ENCODE peak calls at places on chromosomes 5 and 9, in four cellular contexts. M, W, A and L are unnamed samples.

GRCh38 chr5:40066616-40067015 is 613.1 kb upstream of the PTGER4 start:
- DNase-seq in W (no peak), A (no peak), M (no peak), L (no peak)

GRCh38 chr5:98464737-98465330 is 308.6 kb upstream of the RGMB start:
- DNase-seq in M (no peak), W (no peak), A (no peak), L (no peak)

GRCh38 chr5:14914603-14915277 is 43.2 kb upstream of the ANKH start:
- DNase-seq in W (no peak), M (no peak), A (peak), L (no peak)

GRCh38 chr5:377326-377981 is 55.9 kb downstream of the AHRR start:
- DNase-seq in M (no peak), W (no peak), A (no peak), L (peak)

GRCh38 chr9:84397151-84397728 is 56.7 kb upstream of the SLC28A3 start:
- DNase-seq in W (peak), M (peak), A (peak), L (peak)

GRCh38 chr5:67028371-67028770 is 168.2 kb downstream of the CD180 start:
- DNase-seq in A (no peak), W (no peak), M (no peak), L (no peak)

GRCh38 chr9:91775011-91775707 is 174.9 kb downstream of the ROR2 start:
- DNase-seq in W (peak), M (peak), A (peak), L (peak)

GRCh38 chr5:66738136-66738535 is 141.9 kb downstream of the MAST4 start:
- DNase-seq in W (no peak), A (no peak), M (no peak), L (no peak)

GRCh38 chr9:128887914-128888350 is 6.0 kb downstream of the LRRC8A start:
- DNase-seq in M (peak), A (peak), W (no peak), L (no peak)

GRCh38 chr5:6780802-6781391 is 67.7 kb downstream of the TENT4A start:
- DNase-seq in W (no peak), A (no peak), M (peak), L (no peak)

GRCh38 chr5:80136751-80137272 is 101.7 kb downstream of the THBS4 start:
- DNase-seq in W (no peak), A (no peak), M (no peak), L (no peak)

GRCh38 chr5:29005386-29005785 is 1967.0 kb upstream of the CDH9 start:
- DNase-seq in W (no peak), A (peak), M (peak), L (no peak)
- TF ChIP-seq CTCF in W (no peak), A (peak), M (peak), L (peak)

GRCh38 chr9:93620041-93620506 is 43.7 kb downstream of the PHF2 start:
- DNase-seq in A (no peak), W (no peak), M (no peak), L (no peak)
- TF ChIP-seq CTCF in A (peak), W (no peak), M (no peak), L (peak)

DNA sequence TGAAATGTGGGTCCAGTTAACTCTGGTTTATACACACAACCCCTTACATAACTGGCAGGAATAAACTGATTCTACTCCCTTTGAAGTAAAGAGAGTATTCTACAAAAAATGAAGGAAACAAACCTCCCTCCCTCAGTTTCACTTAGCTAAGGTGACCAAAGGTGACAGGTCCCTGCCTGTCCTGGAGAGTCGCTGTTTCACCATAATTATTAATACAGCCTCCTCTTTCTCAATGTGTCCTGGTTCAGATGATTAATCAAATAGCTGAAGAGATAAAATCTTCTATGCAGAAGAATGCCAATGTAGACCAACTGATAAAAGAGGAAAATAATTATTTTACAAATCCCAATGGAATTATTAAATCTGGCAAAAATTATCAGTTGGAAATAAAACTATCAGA is 163.7 kb upstream of the GNA14 start:
- DNase-seq in A (no peak), W (no peak), M (no peak), L (no peak)
- TF ChIP-seq CTCF in A (no peak), W (no peak), M (no peak), L (no peak)

DNA sequence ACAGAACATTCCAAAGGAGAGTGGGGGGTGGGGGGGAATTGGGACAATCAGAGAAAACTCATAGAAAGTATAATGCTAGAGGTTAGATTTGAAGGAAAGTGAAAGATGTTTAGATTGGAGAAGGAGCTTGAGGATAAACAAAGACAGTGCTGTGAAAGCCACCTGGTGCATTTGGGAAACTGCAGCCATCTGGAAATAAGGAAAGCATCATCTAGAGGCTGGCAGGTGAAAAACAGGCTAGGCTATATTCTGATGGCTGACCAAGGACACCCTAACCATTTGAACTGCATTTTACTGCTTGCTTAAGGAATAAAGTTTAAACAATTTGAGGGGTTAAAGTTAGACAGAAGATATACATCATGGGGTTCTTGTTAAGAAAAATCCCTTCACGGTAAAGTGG is 296.4 kb downstream of the CETN3 start:
- DNase-seq in M (no peak), A (no peak), W (no peak), L (no peak)
- TF ChIP-seq CTCF in M (no peak), A (no peak), W (no peak), L (no peak)